ENCODE peak calls at places on chromosomes 16 and 17, in six cellular contexts. One of them, this sample, is unnamed.

GRCh38 chr17:608911-609882 is 105.4 kb downstream of the VPS53 start:
- DNase-seq in NCI-H1092 treated with DMSO at 0.1 percent for 48 hours: no peak
- DNase-seq in A549: no peak
- DNase-seq in WTC11: no peak
- DNase-seq in mucosa of gallbladder: no peak
- DNase-seq in hypothalamus: no peak
- DNase-seq in this sample: no peak

GRCh38 chr17:74274703-74275340 is 788 bp downstream of the DNAI2 start:
- DNase-seq in NCI-H1092 treated with DMSO at 0.1 percent for 48 hours: no peak
- DNase-seq in A549: no peak
- DNase-seq in WTC11: no peak
- DNase-seq in mucosa of gallbladder: no peak
- DNase-seq in hypothalamus: no peak
- DNase-seq in this sample: no peak

GRCh38 chr17:75406222-75406615 is 741 bp upstream of the GRB2 start:
- DNase-seq in NCI-H1092 treated with DMSO at 0.1 percent for 48 hours: peak; percentile 14
- DNase-seq in A549: no peak
- DNase-seq in WTC11: no peak
- DNase-seq in mucosa of gallbladder: no peak
- DNase-seq in hypothalamus: no peak
- DNase-seq in this sample: peak; percentile 35

GRCh38 chr16:87724490-87725291 is 41.1 kb downstream of the KLHDC4 start:
- DNase-seq in NCI-H1092 treated with DMSO at 0.1 percent for 48 hours: peak; percentile 28
- DNase-seq in A549: no peak
- DNase-seq in WTC11: no peak
- DNase-seq in mucosa of gallbladder: no peak
- DNase-seq in hypothalamus: no peak
- DNase-seq in this sample: no peak

GRCh38 chr17:18963126-18964017 is 11.4 kb downstream of the SLC5A10 start:
- DNase-seq in NCI-H1092 treated with DMSO at 0.1 percent for 48 hours: no peak
- DNase-seq in A549: no peak
- DNase-seq in WTC11: no peak
- DNase-seq in mucosa of gallbladder: no peak
- DNase-seq in hypothalamus: no peak
- DNase-seq in this sample: no peak

GRCh38 chr17:4375039-4375748 is 8.7 kb upstream of the UBE2G1 start:
- DNase-seq in NCI-H1092 treated with DMSO at 0.1 percent for 48 hours: no peak
- DNase-seq in A549: no peak
- DNase-seq in WTC11: no peak
- DNase-seq in mucosa of gallbladder: no peak
- DNase-seq in hypothalamus: no peak
- DNase-seq in this sample: no peak

GRCh38 chr16:995783-996182 is 14.2 kb downstream of the SOX8 start:
- DNase-seq in NCI-H1092 treated with DMSO at 0.1 percent for 48 hours: no peak
- DNase-seq in A549: no peak
- DNase-seq in WTC11: no peak
- DNase-seq in mucosa of gallbladder: no peak
- DNase-seq in hypothalamus: no peak
- DNase-seq in this sample: no peak

GRCh38 chr17:30952645-30953393 is 18.0 kb upstream of the RNF135 start:
- DNase-seq in NCI-H1092 treated with DMSO at 0.1 percent for 48 hours: no peak
- DNase-seq in A549: no peak
- DNase-seq in WTC11: no peak
- DNase-seq in mucosa of gallbladder: no peak
- DNase-seq in hypothalamus: no peak
- DNase-seq in this sample: no peak

GRCh38 chr17:39820541-39820940 is 43.6 kb downstream of the IKZF3 start:
- DNase-seq in NCI-H1092 treated with DMSO at 0.1 percent for 48 hours: no peak
- DNase-seq in A549: no peak
- DNase-seq in WTC11: no peak
- DNase-seq in mucosa of gallbladder: no peak
- DNase-seq in hypothalamus: no peak
- DNase-seq in this sample: no peak

GRCh38 chr16:1054660-1055556 is 17.6 kb upstream of the SSTR5 start:
- DNase-seq in NCI-H1092 treated with DMSO at 0.1 percent for 48 hours: no peak
- DNase-seq in A549: peak; percentile 57
- DNase-seq in WTC11: peak; percentile 88
- DNase-seq in mucosa of gallbladder: peak; percentile 56
- DNase-seq in hypothalamus: peak; percentile 69
- DNase-seq in this sample: no peak

GRCh38 chr17:67004191-67004590 is 39.7 kb downstream of the CACNG4 start:
- DNase-seq in NCI-H1092 treated with DMSO at 0.1 percent for 48 hours: no peak
- DNase-seq in A549: no peak
- DNase-seq in WTC11: no peak
- DNase-seq in mucosa of gallbladder: no peak
- DNase-seq in hypothalamus: no peak
- DNase-seq in this sample: no peak

GRCh38 chr17:4642286-4642685 is 808 bp upstream of the ALOX15 start:
- DNase-seq in NCI-H1092 treated with DMSO at 0.1 percent for 48 hours: no peak
- DNase-seq in A549: no peak
- DNase-seq in WTC11: no peak
- DNase-seq in mucosa of gallbladder: no peak
- DNase-seq in hypothalamus: no peak
- DNase-seq in this sample: no peak

GRCh38 chr17:19341641-19342610 is 20.6 kb downstream of the B9D1 start:
- DNase-seq in NCI-H1092 treated with DMSO at 0.1 percent for 48 hours: no peak
- DNase-seq in A549: no peak
- DNase-seq in WTC11: peak; percentile 11
- DNase-seq in mucosa of gallbladder: no peak
- DNase-seq in hypothalamus: no peak
- DNase-seq in this sample: peak; percentile 66

GRCh38 chr17:2172447-2172938 is 117.6 kb downstream of the HIC1 start:
- DNase-seq in NCI-H1092 treated with DMSO at 0.1 percent for 48 hours: peak; percentile 70
- DNase-seq in A549: peak; percentile 26
- DNase-seq in WTC11: no peak
- DNase-seq in mucosa of gallbladder: no peak
- DNase-seq in hypothalamus: no peak
- DNase-seq in this sample: no peak

GRCh38 chr17:61218438-61218837 is 181.2 kb upstream of the TBX2 start:
- DNase-seq in NCI-H1092 treated with DMSO at 0.1 percent for 48 hours: no peak
- DNase-seq in A549: peak; percentile 12
- DNase-seq in WTC11: no peak
- DNase-seq in mucosa of gallbladder: no peak
- DNase-seq in hypothalamus: no peak
- DNase-seq in this sample: no peak

GRCh38 chr16:59905628-59906027 is 1171.5 kb upstream of the GOT2 start:
- DNase-seq in NCI-H1092 treated with DMSO at 0.1 percent for 48 hours: no peak
- DNase-seq in A549: peak; percentile 68
- DNase-seq in WTC11: no peak
- DNase-seq in mucosa of gallbladder: no peak
- DNase-seq in hypothalamus: no peak
- DNase-seq in this sample: no peak

GRCh38 chr17:46968224-46968834 is 10.7 kb downstream of the RPRML start:
- DNase-seq in NCI-H1092 treated with DMSO at 0.1 percent for 48 hours: no peak
- DNase-seq in A549: no peak
- DNase-seq in WTC11: no peak
- DNase-seq in mucosa of gallbladder: no peak
- DNase-seq in hypothalamus: no peak
- DNase-seq in this sample: no peak

GRCh38 chr17:76271669-76272540 is 6.8 kb downstream of the UBALD2 start:
- DNase-seq in NCI-H1092 treated with DMSO at 0.1 percent for 48 hours: no peak
- DNase-seq in A549: no peak
- DNase-seq in WTC11: peak; percentile 45
- DNase-seq in mucosa of gallbladder: no peak
- DNase-seq in hypothalamus: no peak
- DNase-seq in this sample: no peak

GRCh38 chr16:47507701-47508100 is 46.6 kb downstream of the PHKB start:
- DNase-seq in NCI-H1092 treated with DMSO at 0.1 percent for 48 hours: no peak
- DNase-seq in A549: no peak
- DNase-seq in WTC11: no peak
- DNase-seq in mucosa of gallbladder: no peak
- DNase-seq in hypothalamus: no peak
- DNase-seq in this sample: no peak

This sample was measured in tibial artery.